ENCODE peak calls at places on chromosomes 11 and 22, in eight cellular contexts. One of them, this sample, is unnamed.

GRCh38 chr11:101586965-101587364 is 3.2 kb upstream of the TRPC6 start:
- DNase-seq in PC-9: no peak
- DNase-seq in GM23248: no peak
- DNase-seq in GM23338: no peak
- DNase-seq in Karpas-422: no peak
- DNase-seq in hepatocyte: no peak
- DNase-seq in OCI-LY7: no peak
- DNase-seq in PC-3: no peak
- DNase-seq in this sample: no peak

GRCh38 chr11:130513132-130513531 is 64.7 kb downstream of the ADAMTS15 start:
- DNase-seq in PC-9: no peak
- DNase-seq in GM23248: peak; percentile 73
- DNase-seq in PC-3: peak; percentile 38
- DNase-seq in Karpas-422: no peak
- DNase-seq in hepatocyte: no peak
- DNase-seq in GM23338: no peak
- DNase-seq in OCI-LY7: no peak
- DNase-seq in this sample: no peak

GRCh38 chr22:41445171-41446056 is 1.2 kb downstream of the TOB2 start:
- DNase-seq in hepatocyte: peak; percentile 22
- DNase-seq in GM23248: peak; percentile 57
- DNase-seq in Karpas-422: peak; percentile 67
- DNase-seq in PC-9: no peak
- DNase-seq in OCI-LY7: peak; percentile 60
- DNase-seq in GM23338: peak; percentile 71
- DNase-seq in PC-3: peak; percentile 43
- DNase-seq in this sample: no peak

GRCh38 chr11:109864161-109864661 is 229.0 kb upstream of the ZC3H12C start:
- DNase-seq in GM23338: no peak
- DNase-seq in Karpas-422: no peak
- DNase-seq in hepatocyte: peak; percentile 8
- DNase-seq in OCI-LY7: no peak
- DNase-seq in PC-3: peak; percentile 15
- DNase-seq in PC-9: no peak
- DNase-seq in GM23248: peak; percentile 21
- DNase-seq in this sample: no peak

GRCh38 chr11:40797981-40798380 is 661.5 kb downstream of the LRRC4C start:
- DNase-seq in GM23248: no peak
- DNase-seq in PC-9: no peak
- DNase-seq in hepatocyte: no peak
- DNase-seq in GM23338: no peak
- DNase-seq in OCI-LY7: no peak
- DNase-seq in PC-3: peak; percentile 23
- DNase-seq in Karpas-422: no peak
- DNase-seq in this sample: no peak

GRCh38 chr11:110141812-110142211 is 48.6 kb downstream of the ZC3H12C start:
- DNase-seq in GM23338: no peak
- DNase-seq in Karpas-422: no peak
- DNase-seq in PC-3: no peak
- DNase-seq in hepatocyte: no peak
- DNase-seq in GM23248: peak; percentile 7
- DNase-seq in PC-9: no peak
- DNase-seq in OCI-LY7: no peak
- DNase-seq in this sample: no peak

GRCh38 chr11:110972640-110973039 is 260.4 kb upstream of the ARHGAP20 start:
- DNase-seq in PC-9: no peak
- DNase-seq in GM23338: no peak
- DNase-seq in GM23248: peak; percentile 95
- DNase-seq in PC-3: peak; percentile 26
- DNase-seq in Karpas-422: no peak
- DNase-seq in OCI-LY7: no peak
- DNase-seq in hepatocyte: peak; percentile 51
- DNase-seq in this sample: no peak

GRCh38 chr11:44868021-44868420 is 82.7 kb downstream of the TP53I11 start:
- DNase-seq in GM23248: no peak
- DNase-seq in hepatocyte: no peak
- DNase-seq in GM23338: no peak
- DNase-seq in PC-3: no peak
- DNase-seq in OCI-LY7: no peak
- DNase-seq in Karpas-422: no peak
- DNase-seq in PC-9: no peak
- DNase-seq in this sample: peak; percentile 80

GRCh38 chr11:108112059-108112458 is 9.3 kb upstream of the ACAT1 start:
- DNase-seq in PC-9: no peak
- DNase-seq in Karpas-422: no peak
- DNase-seq in hepatocyte: no peak
- DNase-seq in PC-3: peak; percentile 10
- DNase-seq in GM23338: no peak
- DNase-seq in OCI-LY7: no peak
- DNase-seq in GM23248: peak; percentile 40
- DNase-seq in this sample: no peak

GRCh38 chr11:204587-205109 is 2.6 kb downstream of the BET1L start:
- DNase-seq in GM23248: no peak
- DNase-seq in Karpas-422: no peak
- DNase-seq in PC-3: no peak
- DNase-seq in hepatocyte: no peak
- DNase-seq in GM23338: no peak
- DNase-seq in PC-9: no peak
- DNase-seq in OCI-LY7: no peak
- DNase-seq in this sample: no peak

GRCh38 chr11:107969219-107969618 is 39.5 kb upstream of the CUL5 start:
- DNase-seq in hepatocyte: no peak
- DNase-seq in Karpas-422: no peak
- DNase-seq in PC-9: no peak
- DNase-seq in PC-3: no peak
- DNase-seq in GM23338: peak; percentile 61
- DNase-seq in GM23248: peak; percentile 2
- DNase-seq in OCI-LY7: no peak
- DNase-seq in this sample: peak; percentile 30

GRCh38 chr11:60485987-60486386 is 6.6 kb upstream of the MS4A12 start:
- DNase-seq in GM23338: peak; percentile 73
- DNase-seq in OCI-LY7: peak; percentile 95
- DNase-seq in hepatocyte: peak; percentile 51
- DNase-seq in PC-3: peak; percentile 85
- DNase-seq in Karpas-422: peak; percentile 95
- DNase-seq in PC-9: peak; percentile 29
- DNase-seq in GM23248: no peak
- DNase-seq in this sample: peak; percentile 39

GRCh38 chr11:81874627-81875026 is 859.0 kb downstream of the FAM181B start:
- DNase-seq in GM23248: no peak
- DNase-seq in hepatocyte: no peak
- DNase-seq in PC-3: no peak
- DNase-seq in PC-9: no peak
- DNase-seq in Karpas-422: no peak
- DNase-seq in OCI-LY7: peak; percentile 46
- DNase-seq in GM23338: peak; percentile 21
- DNase-seq in this sample: no peak

GRCh38 chr11:20118209-20118608 is 42.1 kb downstream of the DBX1 start:
- DNase-seq in PC-9: no peak
- DNase-seq in OCI-LY7: no peak
- DNase-seq in PC-3: no peak
- DNase-seq in GM23248: no peak
- DNase-seq in Karpas-422: no peak
- DNase-seq in GM23338: no peak
- DNase-seq in hepatocyte: no peak
- DNase-seq in this sample: no peak

GRCh38 chr11:82315093-82315492 is 418.6 kb downstream of the FAM181B start:
- DNase-seq in GM23338: peak; percentile 81
- DNase-seq in Karpas-422: peak; percentile 73
- DNase-seq in OCI-LY7: peak; percentile 3
- DNase-seq in PC-9: peak; percentile 5
- DNase-seq in GM23248: peak; percentile 0
- DNase-seq in PC-3: peak; percentile 46
- DNase-seq in hepatocyte: peak; percentile 65
- DNase-seq in this sample: peak; percentile 16

GRCh38 chr22:33850724-33851123 is 69.6 kb downstream of the LARGE1 start:
- DNase-seq in hepatocyte: no peak
- DNase-seq in OCI-LY7: no peak
- DNase-seq in GM23338: peak; percentile 97
- DNase-seq in GM23248: no peak
- DNase-seq in PC-3: no peak
- DNase-seq in PC-9: no peak
- DNase-seq in Karpas-422: no peak
- DNase-seq in this sample: no peak

GRCh38 chr11:55895216-55895615 is 12.1 kb downstream of the TRIM51 start:
- DNase-seq in GM23338: peak; percentile 76
- DNase-seq in PC-9: no peak
- DNase-seq in Karpas-422: no peak
- DNase-seq in hepatocyte: no peak
- DNase-seq in PC-3: no peak
- DNase-seq in GM23248: no peak
- DNase-seq in OCI-LY7: no peak
- DNase-seq in this sample: peak; percentile 4

GRCh38 chr22:42083119-42083518 is 3.6 kb downstream of the SMDT1 start:
- DNase-seq in PC-9: no peak
- DNase-seq in GM23338: no peak
- DNase-seq in OCI-LY7: no peak
- DNase-seq in hepatocyte: no peak
- DNase-seq in PC-3: no peak
- DNase-seq in Karpas-422: no peak
- DNase-seq in GM23248: no peak
- DNase-seq in this sample: no peak

GRCh38 chr11:73218106-73218829 is at the start of gene P2RY2:
- DNase-seq in OCI-LY7: no peak
- DNase-seq in hepatocyte: peak; percentile 84
- DNase-seq in PC-9: peak; percentile 93
- DNase-seq in GM23338: peak; percentile 87
- DNase-seq in Karpas-422: no peak
- DNase-seq in PC-3: peak; percentile 81
- DNase-seq in GM23248: peak; percentile 52
- DNase-seq in this sample: peak; percentile 86

GRCh38 chr22:20434264-20434751 is 3.3 kb downstream of the SCARF2 start:
- DNase-seq in PC-3: no peak
- DNase-seq in Karpas-422: no peak
- DNase-seq in GM23248: no peak
- DNase-seq in GM23338: no peak
- DNase-seq in PC-9: no peak
- DNase-seq in OCI-LY7: no peak
- DNase-seq in hepatocyte: no peak
- DNase-seq in this sample: no peak

DNA sequence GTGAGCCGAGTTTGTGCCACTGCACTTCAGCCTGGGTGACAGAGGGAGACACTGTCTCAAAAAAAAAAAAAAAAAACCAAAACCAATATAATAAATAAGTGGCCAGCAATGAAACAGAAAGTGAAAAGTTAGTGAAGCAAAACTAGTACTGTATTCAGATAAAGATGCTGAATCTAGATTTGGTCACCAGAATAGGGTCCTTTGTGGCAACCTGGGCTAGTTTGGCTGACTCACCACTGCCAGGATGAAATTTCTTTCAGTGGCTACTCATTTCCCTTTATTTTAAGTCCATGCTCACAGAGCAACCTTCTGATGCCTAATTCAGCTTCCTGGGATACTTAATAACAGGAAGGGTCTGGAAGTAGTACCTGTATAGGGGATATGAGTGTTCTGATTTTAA is 26.0 kb downstream of the LIMK2 start:
- DNase-seq in PC-3: peak; percentile 3
- DNase-seq in hepatocyte: no peak
- DNase-seq in GM23248: no peak
- DNase-seq in PC-9: no peak
- DNase-seq in Karpas-422: no peak
- DNase-seq in OCI-LY7: no peak
- DNase-seq in GM23338: no peak
- DNase-seq in this sample: no peak
- H3K9me2 ChIP-seq in PC-3: no peaks in the 10 kb centered on the region
- H3K9me2 ChIP-seq in hepatocyte: no peaks in the 10 kb centered on the region
- H3K9me2 ChIP-seq in GM23248: no peaks in the 10 kb centered on the region
- H3K9me2 ChIP-seq in PC-9: no peaks in the 10 kb centered on the region
- H3K9me2 ChIP-seq in Karpas-422: no peaks in the 10 kb centered on the region
- H3K9me2 ChIP-seq in OCI-LY7: no peaks in the 10 kb centered on the region
- H3K9me2 ChIP-seq in GM23338: peaks cover 1% of the 10 kb centered on the region
- H3K9me2 ChIP-seq in this sample: no peaks in the 10 kb centered on the region

DNA sequence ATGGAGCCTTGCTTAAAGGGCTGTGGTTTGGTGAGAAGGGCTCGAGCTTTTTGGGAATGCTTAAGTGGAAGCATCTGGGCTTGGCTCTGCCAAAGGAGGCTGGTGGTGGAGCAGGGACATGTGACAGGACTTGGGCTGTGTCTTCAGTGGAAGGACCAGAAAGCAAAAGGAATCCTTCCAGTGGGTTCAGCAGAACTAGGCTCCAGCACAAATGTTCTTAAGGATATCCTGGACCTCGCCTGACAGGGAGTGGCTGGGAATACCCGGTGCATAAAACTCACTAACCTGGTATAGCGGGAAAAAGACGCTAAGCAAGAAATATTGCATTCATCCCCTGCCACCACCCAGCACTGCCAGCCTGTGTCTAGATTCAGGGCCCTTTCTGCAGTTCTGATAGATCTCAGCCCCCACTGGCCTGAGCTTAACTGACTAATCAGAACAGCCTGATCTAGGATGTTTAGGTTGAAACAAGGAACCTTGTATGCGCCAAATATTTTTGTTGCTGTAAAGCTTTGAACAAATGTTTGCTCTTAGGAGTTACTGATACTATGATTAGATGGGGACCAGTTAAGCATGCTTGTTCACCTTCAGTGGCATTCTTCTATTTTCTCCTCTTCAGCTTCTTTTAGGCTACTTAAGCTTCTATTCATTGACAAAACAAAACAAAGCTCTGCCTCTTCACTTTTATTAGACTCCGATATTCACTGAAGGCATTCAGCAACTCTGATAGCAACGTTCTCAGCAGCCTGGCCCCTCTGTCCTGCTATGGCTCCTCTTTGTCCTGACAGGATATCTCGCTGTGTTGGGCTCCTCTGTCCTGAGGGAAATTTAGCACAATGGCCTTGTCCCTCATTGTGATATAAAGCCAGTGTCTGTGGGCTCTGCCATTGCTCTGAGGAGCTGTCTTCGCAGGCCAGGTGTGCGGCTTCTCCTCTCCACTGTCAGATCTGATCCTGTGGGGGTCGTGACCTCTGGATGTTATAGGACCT is 25.0 kb downstream of the PPFIBP2 start:
- DNase-seq in PC-9: no peak
- DNase-seq in GM23248: no peak
- DNase-seq in PC-3: peak; percentile 32
- DNase-seq in OCI-LY7: no peak
- DNase-seq in hepatocyte: no peak
- DNase-seq in Karpas-422: no peak
- DNase-seq in GM23338: no peak
- DNase-seq in this sample: no peak
- H3K9me2 ChIP-seq in PC-9: no peaks in the 10 kb centered on the region
- H3K9me2 ChIP-seq in GM23248: no peaks in the 10 kb centered on the region
- H3K9me2 ChIP-seq in PC-3: no peaks in the 10 kb centered on the region
- H3K9me2 ChIP-seq in OCI-LY7: no peaks in the 10 kb centered on the region
- H3K9me2 ChIP-seq in hepatocyte: no peaks in the 10 kb centered on the region
- H3K9me2 ChIP-seq in Karpas-422: no peaks in the 10 kb centered on the region
- H3K9me2 ChIP-seq in GM23338: no peaks in the 10 kb centered on the region
- H3K9me2 ChIP-seq in this sample: no peaks in the 10 kb centered on the region

GRCh38 chr11:74474316-74474715 is 7.0 kb upstream of the KCNE3 start:
- DNase-seq in GM23338: no peak
- DNase-seq in OCI-LY7: no peak
- DNase-seq in PC-9: no peak
- DNase-seq in Karpas-422: no peak
- DNase-seq in GM23248: no peak
- DNase-seq in hepatocyte: no peak
- DNase-seq in PC-3: no peak
- DNase-seq in this sample: no peak
- H3K9me2 ChIP-seq in GM23338: peaks cover 16% of the 10 kb centered on the region
- H3K9me2 ChIP-seq in OCI-LY7: no peaks in the 10 kb centered on the region
- H3K9me2 ChIP-seq in PC-9: no peaks in the 10 kb centered on the region
- H3K9me2 ChIP-seq in Karpas-422: no peaks in the 10 kb centered on the region
- H3K9me2 ChIP-seq in GM23248: no peaks in the 10 kb centered on the region
- H3K9me2 ChIP-seq in hepatocyte: no peaks in the 10 kb centered on the region
- H3K9me2 ChIP-seq in PC-3: peaks cover 2% of the 10 kb centered on the region
- H3K9me2 ChIP-seq in this sample: no peaks in the 10 kb centered on the region

GRCh38 chr11:63609536-63609935 is 4.7 kb downstream of the PLAAT3 start:
- DNase-seq in Karpas-422: no peak
- DNase-seq in PC-3: no peak
- DNase-seq in GM23248: no peak
- DNase-seq in GM23338: no peak
- DNase-seq in PC-9: peak; percentile 53
- DNase-seq in OCI-LY7: no peak
- DNase-seq in hepatocyte: no peak
- DNase-seq in this sample: peak; percentile 44
- H3K9me2 ChIP-seq in Karpas-422: no peaks in the 10 kb centered on the region
- H3K9me2 ChIP-seq in PC-3: no peaks in the 10 kb centered on the region
- H3K9me2 ChIP-seq in GM23248: no peaks in the 10 kb centered on the region
- H3K9me2 ChIP-seq in GM23338: no peaks in the 10 kb centered on the region
- H3K9me2 ChIP-seq in PC-9: no peaks in the 10 kb centered on the region
- H3K9me2 ChIP-seq in OCI-LY7: no peaks in the 10 kb centered on the region
- H3K9me2 ChIP-seq in hepatocyte: no peaks in the 10 kb centered on the region
- H3K9me2 ChIP-seq in this sample: no peaks in the 10 kb centered on the region